ENCODE peak calls at places on chromosomes 16 and 17, in six cellular contexts. D is mesothelial cell of epicardium, W is upper lobe of right lung, F is AG04450, P is stomach, Q is PC-3. H is an unnamed sample.

GRCh38 chr17:72143245-72143644 is 22.4 kb downstream of the SOX9 start:
- DNase-seq in D (no peak), W (no peak), F (no peak), P (no peak), Q (no peak), H (no peak)

GRCh38 chr17:48202945-48203344 is 95.4 kb downstream of the SNX11 start:
- DNase-seq in D (no peak), W (no peak), F (no peak), P (no peak), Q (no peak), H (no peak)

GRCh38 chr17:17036520-17036998 is 5.7 kb upstream of the MPRIP start:
- DNase-seq in D (no peak), W (peak), F (no peak), P (no peak), Q (no peak), H (no peak)

GRCh38 chr17:56624315-56624714 is 30.8 kb downstream of the NOG start:
- DNase-seq in D (no peak), W (no peak), F (no peak), P (no peak), Q (no peak), H (no peak)

GRCh38 chr16:24685539-24686432 is 43.7 kb upstream of the TNRC6A start:
- DNase-seq in D (peak), W (no peak), F (no peak), P (peak), Q (peak), H (peak)

GRCh38 chr17:40557531-40558299 is 7.6 kb downstream of the CCR7 start:
- DNase-seq in D (peak), W (peak), F (no peak), P (peak), Q (no peak), H (no peak)

GRCh38 chr17:2954898-2955445 is 108.4 kb downstream of the OR1D5 start:
- DNase-seq in D (no peak), W (no peak), F (peak), P (peak), Q (peak), H (peak)

GRCh38 chr17:36877774-36878173 is 59.5 kb upstream of the LHX1 start:
- DNase-seq in D (no peak), W (no peak), F (no peak), P (no peak), Q (no peak), H (peak)

GRCh38 chr17:68033636-68034451 is 1.7 kb upstream of the KPNA2 start:
- DNase-seq in D (no peak), W (no peak), F (no peak), P (no peak), Q (peak), H (peak)

GRCh38 chr17:13297198-13297597 is 279.4 kb upstream of the ELAC2 start:
- DNase-seq in D (no peak), W (no peak), F (no peak), P (no peak), Q (no peak), H (no peak)

GRCh38 chr16:15961060-15961511 is 11.7 kb downstream of the ABCC1 start:
- DNase-seq in D (no peak), W (no peak), F (no peak), P (no peak), Q (no peak), H (no peak)

GRCh38 chr16:52512297-52512987 is 34.5 kb downstream of the TOX3 start:
- DNase-seq in D (no peak), W (no peak), F (no peak), P (no peak), Q (no peak), H (no peak)

GRCh38 chr17:34269969-34270368 is at the start of gene CCL7:
- DNase-seq in D (no peak), W (no peak), F (no peak), P (no peak), Q (no peak), H (peak)

GRCh38 chr17:80678621-80679020 is 134.0 kb downstream of the RPTOR start:
- DNase-seq in D (no peak), W (no peak), F (peak), P (no peak), Q (peak), H (peak)

GRCh38 chr17:58318065-58318481 is 10.5 kb downstream of the TSPOAP1 start:
- DNase-seq in D (peak), W (peak), F (no peak), P (no peak), Q (no peak), H (no peak)

GRCh38 chr17:17837966-17838962 is 1.5 kb upstream of the SREBF1 start:
- DNase-seq in D (no peak), W (peak), F (no peak), P (no peak), Q (peak), H (peak)

GRCh38 chr17:35167666-35168065 is 20.0 kb downstream of the UNC45B start:
- DNase-seq in D (no peak), W (no peak), F (no peak), P (no peak), Q (peak), H (peak)

GRCh38 chr17:30964878-30965277 is 6.0 kb upstream of the RNF135 start:
- DNase-seq in D (no peak), W (no peak), F (no peak), P (peak), Q (peak), H (peak)

GRCh38 chr17:30975042-30975820 is 4.4 kb downstream of the RNF135 start:
- DNase-seq in D (no peak), W (no peak), F (no peak), P (peak), Q (no peak), H (no peak)

GRCh38 chr17:30970757-30971567 is at the start of gene RNF135:
- DNase-seq in D (peak), W (peak), F (peak), P (peak), Q (peak), H (peak)

GRCh38 chr17:30969989-30970680 is 704 bp upstream of the RNF135 start:
- DNase-seq in D (no peak), W (no peak), F (no peak), P (peak), Q (peak), H (peak)
- TF ChIP-seq CTCF in D (no peak), W (no peak), F (peak), P (no peak), Q (no peak), H (peak)

DNA sequence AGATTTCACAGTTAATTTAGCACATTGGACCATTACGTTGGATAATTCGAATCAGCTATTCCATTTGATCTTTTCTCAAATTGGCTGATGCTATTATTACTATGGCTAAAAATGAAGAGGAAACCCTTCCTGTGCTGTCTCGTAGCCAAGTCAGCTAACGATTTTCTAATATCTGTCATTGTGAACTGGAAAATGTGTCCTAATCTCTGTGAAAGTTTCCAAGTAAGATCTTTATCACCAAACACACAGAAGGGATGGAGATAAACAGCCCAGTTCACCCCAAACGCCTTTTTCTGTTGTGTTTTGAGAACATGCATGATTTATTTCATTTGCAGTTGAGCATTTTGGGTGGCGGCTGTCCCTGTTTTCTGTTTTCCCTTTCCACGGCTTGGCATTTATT is 312.8 kb downstream of the FOXL1 start:
- DNase-seq in D (no peak), W (no peak), F (no peak), P (no peak), Q (no peak), H (no peak)
- TF ChIP-seq CTCF in D (no peak), W (no peak), F (no peak), P (no peak), Q (no peak), H (no peak)

GRCh38 chr16:7246578-7246977 is 86.1 kb upstream of the RBFOX1 start:
- DNase-seq in D (peak), W (no peak), F (no peak), P (no peak), Q (no peak), H (no peak)
- TF ChIP-seq CTCF in D (no peak), W (no peak), F (no peak), P (no peak), Q (no peak), H (no peak)

GRCh38 chr17:15454328-15454727 is 13.1 kb downstream of the CDRT4 start:
- DNase-seq in D (no peak), W (no peak), F (no peak), P (no peak), Q (no peak), H (no peak)

GRCh38 chr17:15453782-15454181 is 13.6 kb downstream of the CDRT4 start:
- DNase-seq in D (no peak), W (no peak), F (no peak), P (no peak), Q (no peak), H (no peak)

GRCh38 chr17:15457723-15458094 is 9.7 kb downstream of the CDRT4 start:
- DNase-seq in D (no peak), W (no peak), F (no peak), P (no peak), Q (no peak), H (no peak)

GRCh38 chr17:15456486-15456885 is 10.9 kb downstream of the CDRT4 start:
- DNase-seq in D (no peak), W (no peak), F (no peak), P (no peak), Q (no peak), H (no peak)

DNA sequence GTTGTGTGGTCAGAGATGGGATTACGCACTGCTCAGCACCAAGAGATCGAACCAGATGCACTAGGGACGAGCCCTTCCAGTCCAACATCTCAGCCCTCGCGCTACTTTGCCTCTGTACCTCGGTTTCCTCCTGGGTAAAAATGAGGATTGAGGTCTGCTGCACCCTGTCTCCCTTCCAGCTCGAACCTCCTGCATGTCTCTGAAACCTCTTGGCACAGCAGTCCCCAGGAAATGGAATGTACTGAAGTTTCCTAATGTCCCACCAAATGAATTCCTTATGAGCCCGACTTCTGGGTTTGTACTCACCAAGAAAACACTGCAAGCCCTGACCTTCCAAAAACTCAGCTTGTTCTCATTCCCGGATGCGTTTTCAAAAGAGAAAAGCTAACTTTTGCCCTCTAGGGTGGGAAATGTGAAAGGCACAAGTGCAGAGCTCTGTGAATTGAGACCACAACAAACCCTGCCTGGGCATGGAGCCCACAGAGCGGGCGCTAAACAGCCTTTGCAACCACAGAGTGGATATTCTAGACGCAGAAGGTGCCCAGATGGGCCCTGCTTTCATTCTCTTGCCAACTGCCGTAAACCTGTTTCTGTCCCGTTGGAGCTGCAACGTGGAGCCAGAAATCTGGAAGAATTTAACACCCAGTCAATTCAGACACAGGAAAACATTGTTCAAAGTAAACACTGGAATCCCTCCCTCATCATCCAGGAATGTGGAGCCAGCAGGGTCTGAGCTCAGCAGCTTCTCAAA is 10.3 kb downstream of the CDRT4 start:
- DNase-seq in D (no peak), W (no peak), F (peak), P (no peak), Q (peak), H (no peak)
- TF ChIP-seq CTCF in D (no peak), W (peak), F (peak), P (peak), Q (no peak), H (no peak)

DNA sequence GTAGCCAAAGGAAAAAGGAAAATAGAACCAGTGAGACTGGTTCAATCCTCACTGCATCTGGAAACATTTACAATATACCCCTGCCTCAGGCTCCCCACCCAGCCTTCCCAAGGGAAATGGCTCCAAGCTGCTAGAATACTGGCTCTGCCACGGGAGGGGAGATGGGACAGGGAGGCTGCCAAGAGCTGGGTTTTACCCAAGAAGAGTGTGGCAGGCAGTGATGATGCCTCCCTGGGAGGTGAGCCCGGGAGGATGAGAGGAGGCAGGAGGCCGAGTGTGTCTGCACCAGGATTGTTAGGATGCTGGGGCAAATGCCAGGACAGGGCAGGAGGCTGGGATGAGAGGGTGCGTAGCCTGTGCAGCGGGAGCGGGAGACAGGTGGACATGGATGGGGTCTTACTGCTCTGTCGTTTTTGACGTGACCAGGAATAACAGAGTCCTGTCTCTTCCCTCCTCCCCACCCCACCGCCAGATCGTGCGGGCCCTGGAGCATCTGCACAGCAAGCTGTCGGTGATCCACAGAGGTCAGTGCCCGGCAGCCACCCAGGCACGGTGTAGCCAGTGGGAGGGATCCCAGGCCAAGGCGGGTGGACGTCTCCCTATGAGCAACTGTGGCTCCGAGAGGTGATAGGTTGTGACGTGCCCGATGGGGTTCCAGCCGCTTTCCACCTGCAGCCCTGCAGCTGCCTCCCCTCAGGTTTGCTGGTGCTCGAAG is 18.4 kb downstream of the MAP2K3 start:
- DNase-seq in D (no peak), W (no peak), F (no peak), P (no peak), Q (no peak), H (no peak)
- TF ChIP-seq CTCF in D (no peak), W (no peak), F (no peak), P (no peak), Q (no peak), H (no peak)

DNA sequence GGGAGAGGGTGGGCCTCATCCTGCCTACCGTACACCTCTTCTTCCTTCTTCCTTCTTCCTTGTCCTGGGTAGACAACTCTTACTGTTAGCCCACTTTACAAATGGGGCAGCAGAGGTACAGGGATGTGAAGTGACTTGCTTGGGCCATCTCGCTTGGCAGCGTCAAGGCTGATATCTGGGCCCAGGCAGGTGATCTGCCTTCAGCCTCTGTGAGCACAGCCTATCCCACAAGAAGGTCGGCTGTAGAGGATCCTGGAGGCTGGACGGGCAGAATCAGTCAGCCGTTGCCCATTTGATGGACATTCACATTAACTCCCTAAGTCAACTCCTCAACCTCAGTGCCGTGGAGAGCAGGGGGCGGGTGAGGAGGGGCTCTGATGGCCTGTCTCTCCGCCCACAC is 317.3 kb downstream of the CPPED1 start:
- DNase-seq in D (no peak), W (no peak), F (no peak), P (no peak), Q (no peak), H (no peak)
- TF ChIP-seq CTCF in D (no peak), W (no peak), F (no peak), P (no peak), Q (no peak), H (no peak)

DNA sequence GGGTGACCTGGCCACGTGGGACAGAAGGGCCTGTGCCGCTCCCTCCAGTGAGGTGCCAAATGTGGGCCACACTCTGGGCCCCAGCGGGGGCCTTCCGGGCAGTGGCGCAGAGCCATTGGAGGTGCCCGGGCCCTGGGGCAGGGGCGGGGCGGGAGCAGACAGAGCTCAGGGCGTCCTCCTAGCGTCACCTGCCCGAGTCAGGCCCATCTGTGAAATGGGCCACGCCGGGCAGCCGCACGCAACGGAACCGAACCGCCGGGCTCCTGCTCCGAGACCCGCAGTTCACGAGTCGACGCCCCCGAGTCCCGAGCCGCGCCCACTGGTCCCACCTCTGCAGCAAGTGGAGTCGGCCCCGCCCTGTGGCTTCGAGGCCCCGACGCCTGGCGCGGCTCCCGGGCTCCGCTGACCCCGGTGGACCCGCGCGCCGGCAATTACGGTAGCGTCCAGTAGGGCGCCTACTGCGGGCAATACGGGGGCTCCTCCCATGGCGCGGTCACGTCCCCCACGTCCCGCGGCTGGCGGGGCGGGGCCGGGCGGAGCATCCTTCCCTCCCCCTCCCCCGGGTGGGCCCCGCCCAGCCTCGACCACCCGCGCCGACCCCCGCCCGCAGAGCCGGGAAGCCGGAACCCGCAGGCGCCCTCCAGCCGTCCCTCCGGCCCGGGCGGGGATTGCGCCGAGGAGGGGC is 1.9 kb downstream of the SLC16A3 start:
- DNase-seq in D (peak), W (peak), F (no peak), P (peak), Q (peak), H (peak)
- TF ChIP-seq CTCF in D (peak), W (peak), F (peak), P (peak), Q (peak), H (no peak)

GRCh38 chr16:67009158-67009557 is 19.8 kb upstream of the CBFB start:
- DNase-seq in D (no peak), W (no peak), F (no peak), P (no peak), Q (no peak), H (no peak)
- TF ChIP-seq CTCF in D (no peak), W (no peak), F (no peak), P (no peak), Q (no peak), H (no peak)

GRCh38 chr17:82883461-82884031 is 43.7 kb upstream of the ZNF750 start:
- DNase-seq in D (no peak), W (no peak), F (no peak), P (no peak), Q (no peak), H (no peak)

GRCh38 chr17:82881900-82882714 is 42.3 kb upstream of the ZNF750 start:
- DNase-seq in D (no peak), W (peak), F (no peak), P (peak), Q (no peak), H (no peak)

GRCh38 chr17:82881292-82881823 is 41.5 kb upstream of the ZNF750 start:
- DNase-seq in D (no peak), W (no peak), F (no peak), P (no peak), Q (no peak), H (no peak)

GRCh38 chr17:82884341-82884871 is 44.6 kb upstream of the ZNF750 start:
- DNase-seq in D (no peak), W (no peak), F (no peak), P (no peak), Q (no peak), H (no peak)

GRCh38 chr17:82882715-82883446 is 43.1 kb upstream of the ZNF750 start:
- DNase-seq in D (no peak), W (peak), F (no peak), P (peak), Q (no peak), H (no peak)
- TF ChIP-seq CTCF in D (no peak), W (no peak), F (no peak), P (no peak), Q (no peak), H (no peak)

GRCh38 chr17:76974721-76975120 is 106.5 kb downstream of the MGAT5B start:
- DNase-seq in D (no peak), W (no peak), F (no peak), P (no peak), Q (no peak), H (no peak)
- TF ChIP-seq CTCF in D (no peak), W (no peak), F (no peak), P (no peak), Q (no peak), H (no peak)